ENCODE peak calls at places on chromosomes 11 and 22, in six cellular contexts. S is mammary epithelial cell, H is GM23248, M is fibroblast of lung, L is mesenchymal stem cell, U is astrocyte. F is an unnamed sample. For H3K4me1 and H3K27me3, the result is how much of the 10 kb centered on the place peaks cover.

GRCh38 chr11:95149659-95150294 is 60.1 kb downstream of the ENDOD1 start:
- DNase-seq in S (peak), H (peak), M (peak), L (peak), U (peak), F (peak)

GRCh38 chr11:35163209-35163608 is 24.2 kb downstream of the CD44 start:
- DNase-seq in S (no peak), H (peak), M (peak), L (peak), U (no peak), F (no peak)

GRCh38 chr11:104700609-104701008 is 197.7 kb downstream of the CASP12 start:
- DNase-seq in S (peak), H (peak), M (peak), L (peak), U (peak), F (no peak)

GRCh38 chr22:40597541-40598453 is 38.7 kb downstream of the MRTFA start:
- DNase-seq in S (peak), H (peak), M (peak), L (no peak), U (peak), F (no peak)

GRCh38 chr22:27723150-27723549 is 78.4 kb downstream of the MN1 start:
- DNase-seq in S (no peak), H (peak), M (no peak), L (no peak), U (no peak), F (no peak)

GRCh38 chr11:87878373-87878779 is 296.9 kb downstream of the RAB38 start:
- DNase-seq in S (peak), H (peak), M (peak), L (peak), U (peak), F (peak)

GRCh38 chr11:82776377-82776776 is 42.7 kb upstream of the FAM181B start:
- DNase-seq in S (peak), H (no peak), M (peak), L (peak), U (peak), F (no peak)

GRCh38 chr22:37708580-37709444 is 12.0 kb downstream of the TRIOBP start:
- DNase-seq in S (no peak), H (no peak), M (no peak), L (no peak), U (no peak), F (no peak)

GRCh38 chr11:56188602-56189001 is 12.2 kb downstream of the OR5J2 start:
- DNase-seq in S (no peak), H (no peak), M (no peak), L (no peak), U (no peak), F (no peak)

GRCh38 chr11:66604161-66604560 is 11.2 kb downstream of the CCS start:
- DNase-seq in S (no peak), H (no peak), M (no peak), L (no peak), U (no peak), F (no peak)

GRCh38 chr22:50530280-50530856 is 556 bp upstream of the TYMP start:
- DNase-seq in S (no peak), H (peak), M (peak), L (peak), U (peak), F (peak)

GRCh38 chr11:2387266-2387982 is 10.3 kb downstream of the CD81 start:
- DNase-seq in S (no peak), H (peak), M (peak), L (peak), U (no peak), F (peak)

GRCh38 chr11:39732002-39732401 is 1727.5 kb downstream of the LRRC4C start:
- DNase-seq in S (no peak), H (no peak), M (no peak), L (peak), U (no peak), F (no peak)

GRCh38 chr11:27020736-27021135 is 19.9 kb upstream of the BBOX1 start:
- DNase-seq in S (no peak), H (no peak), M (no peak), L (no peak), U (no peak), F (no peak)

GRCh38 chr11:86713552-86713951 is 41.1 kb upstream of the ME3 start:
- DNase-seq in S (no peak), H (no peak), M (no peak), L (no peak), U (no peak), F (peak)

GRCh38 chr11:9489366-9489765 is 28.6 kb downstream of the ZNF143 start:
- DNase-seq in S (peak), H (peak), M (peak), L (no peak), U (peak), F (no peak)

GRCh38 chr11:130940706-130941105 is 24.4 kb upstream of the SNX19 start:
- DNase-seq in S (no peak), H (peak), M (no peak), L (no peak), U (no peak), F (no peak)

GRCh38 chr11:37449146-37449545 is 851.1 kb upstream of the RAG2 start:
- DNase-seq in S (peak), H (peak), M (peak), L (peak), U (peak), F (peak)

GRCh38 chr22:32389685-32390084 is 22.4 kb downstream of the RTCB start:
- DNase-seq in S (no peak), H (peak), M (no peak), L (peak), U (no peak), F (peak)

GRCh38 chr11:78575478-78575877 is 814 bp upstream of the NARS2 start:
- DNase-seq in S (no peak), H (no peak), M (no peak), L (no peak), U (no peak), F (no peak)

GRCh38 chr11:112590778-112591177 is 330.1 kb upstream of the PLET1 start:
- DNase-seq in S (peak), H (peak), M (peak), L (peak), U (peak), F (no peak)

GRCh38 chr22:50169774-50170341 is 673 bp upstream of the PANX2 start:
- DNase-seq in S (no peak), H (peak), M (peak), L (no peak), U (no peak), F (peak)

GRCh38 chr11:90635145-90635544 is 412.3 kb upstream of the CHORDC1 start:
- DNase-seq in S (no peak), H (no peak), M (no peak), L (no peak), U (no peak), F (no peak)

GRCh38 chr22:29509298-29509697 is 29.3 kb downstream of the NEFH start:
- DNase-seq in S (no peak), H (no peak), M (no peak), L (no peak), U (no peak), F (no peak)

GRCh38 chr22:33873186-33873585 is 47.1 kb downstream of the LARGE1 start:
- DNase-seq in S (no peak), H (peak), M (no peak), L (no peak), U (no peak), F (no peak)

GRCh38 chr22:33561149-33561807 is 359.0 kb downstream of the LARGE1 start:
- DNase-seq in S (no peak), H (no peak), M (no peak), L (no peak), U (no peak), F (no peak)

GRCh38 chr11:17606206-17607082 is 59.4 kb downstream of the OTOG start:
- DNase-seq in S (no peak), H (no peak), M (no peak), L (no peak), U (no peak), F (no peak)

GRCh38 chr22:49968831-49969661 is 8.5 kb downstream of the PIM3 start:
- DNase-seq in S (no peak), H (no peak), M (no peak), L (no peak), U (no peak), F (peak)

GRCh38 chr22:45626198-45626651 is 45.4 kb upstream of the ATXN10 start:
- DNase-seq in S (peak), H (no peak), M (no peak), L (no peak), U (no peak), F (no peak)

GRCh38 chr11:72766152-72766902 is 14.1 kb upstream of the ARAP1 start:
- DNase-seq in S (no peak), H (no peak), M (no peak), L (no peak), U (no peak), F (no peak)

GRCh38 chr11:65505434-65506315 is 6.8 kb downstream of the MALAT1 start:
- DNase-seq in S (no peak), H (peak), M (peak), L (peak), U (peak), F (no peak)
- H3K4me1 ChIP-seq in S (under half), H (under half), M (under half), L (under half), U (under half), F (under half)

GRCh38 chr11:119810478-119811232 is 81.7 kb upstream of the NECTIN1 start:
- DNase-seq in S (peak), H (peak), M (peak), L (no peak), U (peak), F (no peak)
- H3K27me3 ChIP-seq in S (under half), H (under half), M (under half), L (half or more), U (under half), F (under half)

GRCh38 chr11:75548571-75549272 is 13.3 kb upstream of the SERPINH1 start:
- DNase-seq in S (no peak), H (no peak), M (no peak), L (no peak), U (no peak), F (no peak)

GRCh38 chr11:75549370-75549958 is 12.6 kb upstream of the SERPINH1 start:
- DNase-seq in S (no peak), H (no peak), M (no peak), L (no peak), U (no peak), F (no peak)

GRCh38 chr11:75543808-75544207 is 18.1 kb upstream of the GDPD5 start:
- DNase-seq in S (no peak), H (no peak), M (no peak), L (no peak), U (no peak), F (no peak)

GRCh38 chr11:75547177-75547576 is 14.9 kb upstream of the SERPINH1 start:
- DNase-seq in S (no peak), H (no peak), M (no peak), L (no peak), U (no peak), F (no peak)

DNA sequence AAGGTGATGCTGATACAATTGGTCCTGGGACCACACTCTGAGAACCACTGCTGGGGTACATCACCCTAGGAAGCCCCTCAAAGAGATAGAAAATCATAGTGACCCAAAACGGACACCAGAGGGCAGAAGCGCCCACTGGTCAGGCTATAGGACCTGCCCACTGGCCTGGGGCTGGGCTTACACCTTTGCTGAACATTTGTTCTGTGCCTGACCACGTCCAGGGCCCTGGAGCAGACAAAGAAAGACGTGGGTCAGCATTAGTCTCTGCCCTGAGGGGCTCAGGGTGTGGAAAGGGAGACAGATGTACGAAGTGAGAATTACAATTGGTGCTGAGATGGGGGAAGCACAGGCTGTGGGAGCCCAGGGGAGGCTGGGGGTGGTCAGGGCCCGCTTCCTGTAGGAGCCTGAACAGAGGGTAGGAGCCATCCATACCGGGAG is 14.4 kb upstream of the SERPINH1 start:
- DNase-seq in S (no peak), H (peak), M (peak), L (peak), U (peak), F (peak)
- H3K9ac ChIP-seq in S (no peak), H (no peak), M (no peak), L (peak), U (peak), F (no peak)

GRCh38 chr11:118907051-118907748 is 18.5 kb downstream of the BCL9L start:
- DNase-seq in S (peak), H (peak), M (peak), L (peak), U (peak), F (peak)
- H3K4me1 ChIP-seq in S (under half), H (under half), M (under half), L (under half), U (under half), F (under half)

DNA sequence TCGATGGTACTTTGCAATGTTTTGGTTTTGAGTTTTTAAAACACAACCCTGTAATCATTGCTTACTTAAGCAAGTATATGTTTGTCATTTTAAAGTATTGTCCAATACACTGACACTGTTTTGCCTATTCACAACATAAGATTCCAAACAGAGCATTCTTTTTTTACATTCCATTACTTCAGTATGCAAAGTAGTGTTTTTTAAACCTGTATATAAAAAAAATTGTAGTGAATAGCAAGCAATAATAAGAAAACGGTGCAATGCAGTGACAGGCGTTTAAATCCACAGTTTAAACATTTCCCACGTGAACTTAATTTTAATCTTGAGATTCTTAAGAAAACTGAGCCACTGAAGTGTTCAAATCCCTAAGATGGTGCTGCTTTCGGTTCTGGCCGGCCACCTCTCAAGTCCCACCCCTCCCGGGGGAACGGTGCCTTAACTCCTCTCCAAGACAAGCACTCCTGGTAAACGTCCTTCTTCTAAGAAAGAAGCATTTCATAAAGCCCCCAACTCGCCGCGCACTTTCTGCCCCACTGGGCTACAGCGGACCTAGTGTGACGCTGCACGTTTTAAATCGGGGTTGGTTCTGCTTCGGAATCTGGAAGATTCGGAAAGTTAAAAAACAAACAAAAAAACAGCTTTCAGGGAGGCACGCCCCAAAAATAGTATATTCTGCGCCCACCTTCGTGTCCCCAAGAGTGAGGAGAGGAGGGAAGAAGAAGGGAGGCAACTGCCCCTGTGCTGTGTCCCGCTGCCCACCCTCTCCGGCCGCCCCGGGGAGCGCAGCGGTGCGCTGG is 2.9 kb downstream of the PGR start:
- DNase-seq in S (no peak), H (peak), M (no peak), L (peak), U (no peak), F (peak)
- H3K27me3 ChIP-seq in S (half or more), H (half or more), M (under half), L (under half), U (half or more), F (half or more)

GRCh38 chr22:35628732-35629131 is 11.6 kb upstream of the MB start:
- DNase-seq in S (no peak), H (no peak), M (no peak), L (no peak), U (no peak), F (no peak)

GRCh38 chr22:35631597-35631996 is 14.5 kb upstream of the MB start:
- DNase-seq in S (peak), H (peak), M (no peak), L (no peak), U (no peak), F (no peak)

GRCh38 chr22:35629406-35630234 is 12.5 kb upstream of the MB start:
- DNase-seq in S (peak), H (peak), M (peak), L (peak), U (peak), F (no peak)

GRCh38 chr22:35630891-35631290 is 13.8 kb upstream of the MB start:
- DNase-seq in S (no peak), H (no peak), M (no peak), L (no peak), U (no peak), F (no peak)

GRCh38 chr22:35630387-35630793 is 13.3 kb upstream of the MB start:
- DNase-seq in S (peak), H (peak), M (peak), L (peak), U (peak), F (peak)
- H3K9ac ChIP-seq in S (no peak), H (no peak), M (no peak), L (no peak), U (no peak), F (no peak)

GRCh38 chr22:39474351-39474991 is 17.7 kb downstream of the MGAT3 start:
- DNase-seq in S (no peak), H (peak), M (no peak), L (peak), U (no peak), F (no peak)
- H3K4me1 ChIP-seq in S (under half), H (under half), M (under half), L (half or more), U (under half), F (half or more)

F was measured in neural progenitor cell.